ENCODE peak calls at places on chromosomes 11 and 22, in seven cellular contexts. M is epithelial cell of esophagus; N is PC-9; A is activated effector memory CD4-positive, alpha-beta T cell treated with Interleukin-2 at 50 U/mL for 16 hours; W is neural crest cell; H is iPS DF 19.7; L is amygdala. U is an unnamed sample.

GRCh38 chr22:46308283-46308988 is 11.8 kb downstream of the GTSE1 start:
- DNase-seq in A (no peak), W (no peak), L (no peak), M (peak), N (no peak), H (no peak), U (no peak)

GRCh38 chr11:79201637-79202347 is 239.0 kb downstream of the TENM4 start:
- DNase-seq in N (no peak), A (no peak), W (no peak), H (no peak), L (no peak), M (peak), U (peak)

GRCh38 chr22:29840498-29840897 is 2.4 kb upstream of the ASCC2 start:
- DNase-seq in W (no peak), A (no peak), M (peak), H (no peak), N (no peak), L (no peak), U (no peak)

GRCh38 chr11:47130541-47130940 is 46.1 kb downstream of the ARFGAP2 start:
- DNase-seq in A (no peak), H (no peak), N (no peak), W (no peak), L (no peak), M (no peak), U (no peak)

GRCh38 chr22:27424319-27424718 is 377.2 kb downstream of the MN1 start:
- DNase-seq in N (no peak), L (no peak), H (no peak), W (no peak), M (no peak), A (no peak), U (no peak)

GRCh38 chr22:48753381-48753730 is 1074.3 kb downstream of the BRD1 start:
- DNase-seq in N (no peak), L (no peak), W (no peak), H (no peak), A (no peak), M (no peak), U (no peak)

GRCh38 chr11:10414659-10415058 is 40.4 kb upstream of the AMPD3 start:
- DNase-seq in M (no peak), N (no peak), H (no peak), L (no peak), A (no peak), W (no peak), U (no peak)

GRCh38 chr11:68935066-68935465 is 31.4 kb downstream of the IGHMBP2 start:
- DNase-seq in M (no peak), H (no peak), W (no peak), L (no peak), N (no peak), A (no peak), U (no peak)

GRCh38 chr11:43327987-43328386 is 16.2 kb downstream of the API5 start:
- DNase-seq in H (no peak), W (no peak), M (peak), N (no peak), A (no peak), L (no peak), U (peak)

GRCh38 chr11:3101921-3102640 is 44.9 kb upstream of the CARS1 start:
- DNase-seq in M (no peak), H (no peak), L (no peak), W (no peak), N (no peak), A (no peak), U (no peak)

GRCh38 chr11:67050139-67050538 is 6.5 kb upstream of the RHOD start:
- DNase-seq in W (no peak), N (peak), M (no peak), H (no peak), L (no peak), A (no peak), U (no peak)

GRCh38 chr11:114447892-114448291 is 8.6 kb downstream of the REXO2 start:
- DNase-seq in M (no peak), W (no peak), L (no peak), H (no peak), N (no peak), A (no peak), U (no peak)

GRCh38 chr11:44988981-44989635 is 38.4 kb upstream of the TP53I11 start:
- DNase-seq in A (no peak), H (no peak), W (no peak), N (no peak), L (no peak), M (no peak), U (no peak)

GRCh38 chr11:36157151-36157519 is 132.1 kb downstream of the COMMD9 start:
- DNase-seq in M (no peak), H (no peak), W (no peak), L (no peak), A (no peak), N (no peak), U (no peak)

GRCh38 chr11:125990244-125990643 is 44.4 kb downstream of the VSIG10L2 start:
- DNase-seq in N (no peak), L (no peak), M (peak), W (no peak), H (no peak), A (no peak), U (peak)

GRCh38 chr22:37581534-37581933 is 1.6 kb upstream of the LGALS2 start:
- DNase-seq in L (no peak), M (no peak), A (no peak), W (no peak), N (peak), H (no peak), U (no peak)

GRCh38 chr22:35739642-35740041 is 22.0 kb downstream of the APOL5 start:
- DNase-seq in N (no peak), L (no peak), H (no peak), A (no peak), W (no peak), M (no peak), U (no peak)

GRCh38 chr11:17734418-17734911 is at the start of gene KCNC1:
- DNase-seq in L (no peak), N (no peak), H (no peak), W (peak), M (peak), A (no peak), U (no peak)

GRCh38 chr11:63490551-63491239 is at the start of gene PLAAT5:
- DNase-seq in N (no peak), A (no peak), L (no peak), W (peak), M (no peak), H (no peak), U (no peak)

GRCh38 chr11:13487661-13488030 is 8.2 kb downstream of the PTH start:
- DNase-seq in N (no peak), M (peak), L (no peak), A (no peak), W (no peak), H (peak), U (peak)

GRCh38 chr11:77517753-77518152 is 43.9 kb upstream of the PAK1 start:
- DNase-seq in N (no peak), W (no peak), H (no peak), M (no peak), A (no peak), L (no peak), U (no peak)

GRCh38 chr11:124676386-124676785 is 2.7 kb downstream of the SPA17 start:
- DNase-seq in L (no peak), M (peak), H (no peak), N (no peak), A (no peak), W (no peak), U (no peak)

GRCh38 chr11:108210441-108210840 is 12.0 kb downstream of the NPAT start:
- DNase-seq in H (no peak), N (no peak), A (no peak), W (no peak), M (no peak), L (no peak), U (no peak)

GRCh38 chr22:45608763-45609180 is 62.9 kb upstream of the ATXN10 start:
- DNase-seq in H (no peak), W (no peak), N (peak), A (no peak), L (no peak), M (peak), U (peak)

GRCh38 chr11:95547186-95547585 is 242.4 kb downstream of the FAM76B start:
- DNase-seq in W (no peak), N (no peak), A (no peak), L (no peak), H (no peak), M (peak), U (no peak)

GRCh38 chr11:65973439-65974110 is 12.0 kb downstream of the SART1 start:
- DNase-seq in L (no peak), A (no peak), H (no peak), N (no peak), W (no peak), M (peak), U (peak)

GRCh38 chr11:104905271-104905670 is 7.0 kb upstream of the CASP12 start:
- DNase-seq in H (no peak), A (no peak), N (no peak), M (peak), L (no peak), W (no peak), U (no peak)

GRCh38 chr22:23246982-23247766 is 66.9 kb downstream of the BCR start:
- DNase-seq in W (no peak), N (no peak), A (no peak), M (no peak), L (no peak), H (no peak), U (no peak)

GRCh38 chr11:27350503-27350902 is 12.5 kb downstream of the CCDC34 start:
- DNase-seq in N (no peak), A (no peak), L (no peak), M (no peak), H (no peak), W (no peak), U (no peak)

GRCh38 chr11:11262171-11262920 is 90.7 kb downstream of the CSNK2A3 start:
- DNase-seq in W (no peak), A (no peak), L (no peak), H (no peak), N (no peak), M (no peak), U (no peak)

GRCh38 chr11:87425391-87425790 is 387.7 kb downstream of the TMEM135 start:
- DNase-seq in H (no peak), M (peak), L (no peak), A (no peak), N (no peak), W (no peak), U (no peak)

U was measured in H54.